ENCODE peak calls at places on chromosomes 12 and 14, in seven cellular contexts. One of them, this sample, is unnamed.

GRCh38 chr14:73393375-73393774 is 65.0 kb downstream of the NUMB start:
- DNase-seq in stimulated activated CD8-positive, alpha-beta memory T cell treated with anti-CD3 and anti-CD28 coated beads, Interleukin-12 subunit alpha, Interleukin-12 subunit beta, amount 100 ng/mL, for 1 hour: no peak
- DNase-seq in AML-193: no peak
- DNase-seq in H9: no peak
- DNase-seq in hippocampal formation: no peak
- DNase-seq in A549: no peak
- DNase-seq in hypothalamus: no peak
- DNase-seq in this sample: no peak

GRCh38 chr12:105920161-105920684 is 218.5 kb downstream of the NUAK1 start:
- DNase-seq in A549: no peak
- DNase-seq in AML-193: no peak
- DNase-seq in stimulated activated CD8-positive, alpha-beta memory T cell treated with anti-CD3 and anti-CD28 coated beads, Interleukin-12 subunit alpha, Interleukin-12 subunit beta, amount 100 ng/mL, for 1 hour: no peak
- DNase-seq in hypothalamus: no peak
- DNase-seq in H9: no peak
- DNase-seq in hippocampal formation: no peak
- DNase-seq in this sample: no peak

GRCh38 chr14:51304956-51305355 is 64.9 kb downstream of the TMX1 start:
- DNase-seq in H9: no peak
- DNase-seq in A549: peak
- DNase-seq in AML-193: no peak
- DNase-seq in hypothalamus: no peak
- DNase-seq in hippocampal formation: no peak
- DNase-seq in stimulated activated CD8-positive, alpha-beta memory T cell treated with anti-CD3 and anti-CD28 coated beads, Interleukin-12 subunit alpha, Interleukin-12 subunit beta, amount 100 ng/mL, for 1 hour: no peak
- DNase-seq in this sample: no peak

GRCh38 chr14:95348395-95349080 is 28.8 kb upstream of the CLMN start:
- DNase-seq in stimulated activated CD8-positive, alpha-beta memory T cell treated with anti-CD3 and anti-CD28 coated beads, Interleukin-12 subunit alpha, Interleukin-12 subunit beta, amount 100 ng/mL, for 1 hour: no peak
- DNase-seq in H9: no peak
- DNase-seq in A549: no peak
- DNase-seq in hippocampal formation: no peak
- DNase-seq in AML-193: no peak
- DNase-seq in hypothalamus: no peak
- DNase-seq in this sample: no peak

GRCh38 chr12:12533238-12533829 is 29.3 kb downstream of the DUSP16 start:
- DNase-seq in stimulated activated CD8-positive, alpha-beta memory T cell treated with anti-CD3 and anti-CD28 coated beads, Interleukin-12 subunit alpha, Interleukin-12 subunit beta, amount 100 ng/mL, for 1 hour: no peak
- DNase-seq in AML-193: no peak
- DNase-seq in hypothalamus: no peak
- DNase-seq in hippocampal formation: no peak
- DNase-seq in H9: no peak
- DNase-seq in A549: peak
- DNase-seq in this sample: no peak

GRCh38 chr12:42086021-42086420 is 58.7 kb downstream of the GXYLT1 start:
- DNase-seq in H9: no peak
- DNase-seq in AML-193: no peak
- DNase-seq in A549: no peak
- DNase-seq in hypothalamus: no peak
- DNase-seq in hippocampal formation: no peak
- DNase-seq in stimulated activated CD8-positive, alpha-beta memory T cell treated with anti-CD3 and anti-CD28 coated beads, Interleukin-12 subunit alpha, Interleukin-12 subunit beta, amount 100 ng/mL, for 1 hour: no peak
- DNase-seq in this sample: no peak

GRCh38 chr12:33605776-33606175 is 166.2 kb upstream of the SYT10 start:
- DNase-seq in hypothalamus: no peak
- DNase-seq in stimulated activated CD8-positive, alpha-beta memory T cell treated with anti-CD3 and anti-CD28 coated beads, Interleukin-12 subunit alpha, Interleukin-12 subunit beta, amount 100 ng/mL, for 1 hour: no peak
- DNase-seq in AML-193: no peak
- DNase-seq in A549: peak
- DNase-seq in hippocampal formation: no peak
- DNase-seq in H9: no peak
- DNase-seq in this sample: peak

GRCh38 chr12:6614513-6615177 is 7.5 kb upstream of the CHD4 start:
- DNase-seq in hypothalamus: no peak
- DNase-seq in stimulated activated CD8-positive, alpha-beta memory T cell treated with anti-CD3 and anti-CD28 coated beads, Interleukin-12 subunit alpha, Interleukin-12 subunit beta, amount 100 ng/mL, for 1 hour: no peak
- DNase-seq in hippocampal formation: no peak
- DNase-seq in A549: peak
- DNase-seq in AML-193: no peak
- DNase-seq in H9: peak
- DNase-seq in this sample: no peak

GRCh38 chr12:2482938-2483337 is 311.8 kb upstream of the FKBP4 start:
- DNase-seq in AML-193: no peak
- DNase-seq in hypothalamus: no peak
- DNase-seq in A549: no peak
- DNase-seq in H9: no peak
- DNase-seq in hippocampal formation: no peak
- DNase-seq in stimulated activated CD8-positive, alpha-beta memory T cell treated with anti-CD3 and anti-CD28 coated beads, Interleukin-12 subunit alpha, Interleukin-12 subunit beta, amount 100 ng/mL, for 1 hour: no peak
- DNase-seq in this sample: no peak

GRCh38 chr14:102784892-102785597 is 7.8 kb downstream of the TRAF3 start:
- DNase-seq in AML-193: no peak
- DNase-seq in hippocampal formation: no peak
- DNase-seq in H9: no peak
- DNase-seq in hypothalamus: no peak
- DNase-seq in A549: no peak
- DNase-seq in stimulated activated CD8-positive, alpha-beta memory T cell treated with anti-CD3 and anti-CD28 coated beads, Interleukin-12 subunit alpha, Interleukin-12 subunit beta, amount 100 ng/mL, for 1 hour: no peak
- DNase-seq in this sample: no peak

GRCh38 chr14:92945544-92945943 is 22.6 kb downstream of the CHGA start:
- DNase-seq in A549: no peak
- DNase-seq in hippocampal formation: no peak
- DNase-seq in stimulated activated CD8-positive, alpha-beta memory T cell treated with anti-CD3 and anti-CD28 coated beads, Interleukin-12 subunit alpha, Interleukin-12 subunit beta, amount 100 ng/mL, for 1 hour: no peak
- DNase-seq in AML-193: no peak
- DNase-seq in H9: no peak
- DNase-seq in hypothalamus: no peak
- DNase-seq in this sample: no peak

GRCh38 chr12:110349521-110350151 is 53.9 kb downstream of the ANAPC7 start:
- DNase-seq in hypothalamus: no peak
- DNase-seq in AML-193: peak
- DNase-seq in H9: no peak
- DNase-seq in hippocampal formation: no peak
- DNase-seq in stimulated activated CD8-positive, alpha-beta memory T cell treated with anti-CD3 and anti-CD28 coated beads, Interleukin-12 subunit alpha, Interleukin-12 subunit beta, amount 100 ng/mL, for 1 hour: no peak
- DNase-seq in A549: no peak
- DNase-seq in this sample: peak

GRCh38 chr14:100679707-100680438 is 46.8 kb upstream of the DLK1 start:
- DNase-seq in hypothalamus: no peak
- DNase-seq in AML-193: no peak
- DNase-seq in H9: no peak
- DNase-seq in hippocampal formation: no peak
- DNase-seq in stimulated activated CD8-positive, alpha-beta memory T cell treated with anti-CD3 and anti-CD28 coated beads, Interleukin-12 subunit alpha, Interleukin-12 subunit beta, amount 100 ng/mL, for 1 hour: no peak
- DNase-seq in A549: no peak
- DNase-seq in this sample: no peak

GRCh38 chr12:70443274-70443673 is 77.2 kb downstream of the KCNMB4 start:
- DNase-seq in AML-193: no peak
- DNase-seq in H9: no peak
- DNase-seq in A549: no peak
- DNase-seq in stimulated activated CD8-positive, alpha-beta memory T cell treated with anti-CD3 and anti-CD28 coated beads, Interleukin-12 subunit alpha, Interleukin-12 subunit beta, amount 100 ng/mL, for 1 hour: no peak
- DNase-seq in hypothalamus: no peak
- DNase-seq in hippocampal formation: no peak
- DNase-seq in this sample: no peak

GRCh38 chr14:31582286-31582691 is 21.1 kb downstream of the NUBPL start:
- DNase-seq in stimulated activated CD8-positive, alpha-beta memory T cell treated with anti-CD3 and anti-CD28 coated beads, Interleukin-12 subunit alpha, Interleukin-12 subunit beta, amount 100 ng/mL, for 1 hour: no peak
- DNase-seq in hypothalamus: no peak
- DNase-seq in H9: no peak
- DNase-seq in hippocampal formation: peak
- DNase-seq in A549: no peak
- DNase-seq in AML-193: no peak
- DNase-seq in this sample: no peak

GRCh38 chr14:69363055-69363454 is 35.0 kb downstream of the ERH start:
- DNase-seq in hippocampal formation: peak
- DNase-seq in AML-193: no peak
- DNase-seq in H9: peak
- DNase-seq in hypothalamus: peak
- DNase-seq in A549: peak
- DNase-seq in stimulated activated CD8-positive, alpha-beta memory T cell treated with anti-CD3 and anti-CD28 coated beads, Interleukin-12 subunit alpha, Interleukin-12 subunit beta, amount 100 ng/mL, for 1 hour: no peak
- DNase-seq in this sample: no peak

GRCh38 chr12:85979641-85980040 is 105.5 kb downstream of the NTS start:
- DNase-seq in hippocampal formation: no peak
- DNase-seq in stimulated activated CD8-positive, alpha-beta memory T cell treated with anti-CD3 and anti-CD28 coated beads, Interleukin-12 subunit alpha, Interleukin-12 subunit beta, amount 100 ng/mL, for 1 hour: no peak
- DNase-seq in hypothalamus: no peak
- DNase-seq in AML-193: no peak
- DNase-seq in A549: no peak
- DNase-seq in H9: no peak
- DNase-seq in this sample: no peak